ENCODE peak calls at places on chromosomes 13 and 19, in six cellular contexts. One of them, this sample, is unnamed.

GRCh38 chr19:43316591-43317319 is 36.7 kb upstream of the CD177 start:
- DNase-seq in AG09309: no peak
- DNase-seq in CD8-positive, alpha-beta memory T cell: no peak
- DNase-seq in mesenchymal stem cell: no peak
- DNase-seq in astrocyte of the spinal cord: no peak
- DNase-seq in adrenal gland: peak; percentile 20
- DNase-seq in this sample: no peak

GRCh38 chr19:54345938-54346386 is 7.0 kb upstream of the LILRA4 start:
- DNase-seq in astrocyte of the spinal cord: no peak
- DNase-seq in CD8-positive, alpha-beta memory T cell: no peak
- DNase-seq in AG09309: no peak
- DNase-seq in mesenchymal stem cell: no peak
- DNase-seq in adrenal gland: no peak
- DNase-seq in this sample: no peak

GRCh38 chr13:112740502-112741131 is 50.8 kb downstream of the ATP11A start:
- DNase-seq in CD8-positive, alpha-beta memory T cell: no peak
- DNase-seq in AG09309: peak; percentile 84
- DNase-seq in mesenchymal stem cell: peak; percentile 93
- DNase-seq in astrocyte of the spinal cord: peak; percentile 45
- DNase-seq in adrenal gland: peak; percentile 53
- DNase-seq in this sample: peak; percentile 86

GRCh38 chr13:114309806-114310410 is 4.4 kb upstream of the CHAMP1 start:
- DNase-seq in astrocyte of the spinal cord: no peak
- DNase-seq in CD8-positive, alpha-beta memory T cell: no peak
- DNase-seq in adrenal gland: no peak
- DNase-seq in AG09309: no peak
- DNase-seq in mesenchymal stem cell: no peak
- DNase-seq in this sample: no peak

GRCh38 chr19:39237200-39238184 is 7.3 kb downstream of the IFNL3 start:
- DNase-seq in mesenchymal stem cell: no peak
- DNase-seq in CD8-positive, alpha-beta memory T cell: peak; percentile 22
- DNase-seq in astrocyte of the spinal cord: no peak
- DNase-seq in AG09309: no peak
- DNase-seq in adrenal gland: no peak
- DNase-seq in this sample: no peak

GRCh38 chr13:113759525-113760137 is 605 bp downstream of the TMEM255B start:
- DNase-seq in AG09309: no peak
- DNase-seq in astrocyte of the spinal cord: peak; percentile 8
- DNase-seq in CD8-positive, alpha-beta memory T cell: no peak
- DNase-seq in mesenchymal stem cell: peak; percentile 42
- DNase-seq in adrenal gland: peak; percentile 44
- DNase-seq in this sample: no peak

GRCh38 chr19:5376928-5377327 is 36.3 kb upstream of the PTPRS start:
- DNase-seq in astrocyte of the spinal cord: no peak
- DNase-seq in CD8-positive, alpha-beta memory T cell: no peak
- DNase-seq in AG09309: no peak
- DNase-seq in mesenchymal stem cell: no peak
- DNase-seq in adrenal gland: no peak
- DNase-seq in this sample: no peak

GRCh38 chr13:60351816-60352215 is 45.2 kb upstream of the TDRD3 start:
- DNase-seq in mesenchymal stem cell: no peak
- DNase-seq in adrenal gland: no peak
- DNase-seq in astrocyte of the spinal cord: no peak
- DNase-seq in CD8-positive, alpha-beta memory T cell: no peak
- DNase-seq in AG09309: no peak
- DNase-seq in this sample: no peak

GRCh38 chr13:98080280-98080679 is 62.6 kb upstream of the FARP1 start:
- DNase-seq in adrenal gland: no peak
- DNase-seq in astrocyte of the spinal cord: no peak
- DNase-seq in mesenchymal stem cell: no peak
- DNase-seq in AG09309: no peak
- DNase-seq in CD8-positive, alpha-beta memory T cell: no peak
- DNase-seq in this sample: no peak

GRCh38 chr13:73602295-73602694 is 531.9 kb downstream of the KLF12 start:
- DNase-seq in CD8-positive, alpha-beta memory T cell: no peak
- DNase-seq in adrenal gland: no peak
- DNase-seq in mesenchymal stem cell: no peak
- DNase-seq in astrocyte of the spinal cord: peak; percentile 19
- DNase-seq in AG09309: no peak
- DNase-seq in this sample: no peak

GRCh38 chr19:10514211-10515145 is 2.8 kb downstream of the S1PR5 start:
- DNase-seq in astrocyte of the spinal cord: no peak
- DNase-seq in adrenal gland: no peak
- DNase-seq in CD8-positive, alpha-beta memory T cell: peak; percentile 43
- DNase-seq in mesenchymal stem cell: no peak
- DNase-seq in AG09309: no peak
- DNase-seq in this sample: no peak

GRCh38 chr19:46998445-46999142 is 21.0 kb upstream of the NPAS1 start:
- DNase-seq in CD8-positive, alpha-beta memory T cell: no peak
- DNase-seq in adrenal gland: no peak
- DNase-seq in mesenchymal stem cell: no peak
- DNase-seq in AG09309: no peak
- DNase-seq in astrocyte of the spinal cord: no peak
- DNase-seq in this sample: peak; percentile 34

GRCh38 chr13:59492030-59492636 is 671.6 kb downstream of the DIAPH3 start:
- DNase-seq in mesenchymal stem cell: peak; percentile 14
- DNase-seq in CD8-positive, alpha-beta memory T cell: no peak
- DNase-seq in adrenal gland: no peak
- DNase-seq in AG09309: no peak
- DNase-seq in astrocyte of the spinal cord: no peak
- DNase-seq in this sample: no peak

GRCh38 chr19:3642987-3643386 is 16.4 kb upstream of the CACTIN start:
- DNase-seq in AG09309: no peak
- DNase-seq in astrocyte of the spinal cord: no peak
- DNase-seq in CD8-positive, alpha-beta memory T cell: no peak
- DNase-seq in mesenchymal stem cell: peak; percentile 14
- DNase-seq in adrenal gland: no peak
- DNase-seq in this sample: no peak

GRCh38 chr19:58563034-58563573 is 4.7 kb upstream of the UBE2M start:
- DNase-seq in adrenal gland: no peak
- DNase-seq in mesenchymal stem cell: no peak
- DNase-seq in astrocyte of the spinal cord: no peak
- DNase-seq in CD8-positive, alpha-beta memory T cell: no peak
- DNase-seq in AG09309: no peak
- DNase-seq in this sample: peak; percentile 75

GRCh38 chr13:51192348-51192747 is 29.9 kb upstream of the FAM124A start:
- DNase-seq in CD8-positive, alpha-beta memory T cell: no peak
- DNase-seq in adrenal gland: no peak
- DNase-seq in mesenchymal stem cell: no peak
- DNase-seq in astrocyte of the spinal cord: no peak
- DNase-seq in AG09309: no peak
- DNase-seq in this sample: no peak

GRCh38 chr13:26184791-26185250 is 37.3 kb downstream of the RNF6 start:
- DNase-seq in AG09309: peak; percentile 17
- DNase-seq in astrocyte of the spinal cord: peak; percentile 74
- DNase-seq in adrenal gland: peak; percentile 80
- DNase-seq in CD8-positive, alpha-beta memory T cell: peak; percentile 50
- DNase-seq in mesenchymal stem cell: peak; percentile 73
- DNase-seq in this sample: peak; percentile 61

GRCh38 chr13:94660695-94661324 is 51.5 kb downstream of the SOX21 start:
- DNase-seq in AG09309: no peak
- DNase-seq in adrenal gland: no peak
- DNase-seq in mesenchymal stem cell: peak; percentile 38
- DNase-seq in CD8-positive, alpha-beta memory T cell: no peak
- DNase-seq in astrocyte of the spinal cord: peak; percentile 34
- DNase-seq in this sample: no peak

GRCh38 chr19:15936173-15936572 is 1.8 kb upstream of the CYP4F11 start:
- DNase-seq in AG09309: no peak
- DNase-seq in mesenchymal stem cell: no peak
- DNase-seq in astrocyte of the spinal cord: no peak
- DNase-seq in adrenal gland: no peak
- DNase-seq in CD8-positive, alpha-beta memory T cell: no peak
- DNase-seq in this sample: no peak
- H3K4me3 ChIP-seq in AG09309: no peak overlapping the region
- H3K4me3 ChIP-seq in mesenchymal stem cell: no peak overlapping the region
- H3K4me3 ChIP-seq in astrocyte of the spinal cord: no peak overlapping the region
- H3K4me3 ChIP-seq in adrenal gland: no peak overlapping the region
- H3K4me3 ChIP-seq in CD8-positive, alpha-beta memory T cell: no peak overlapping the region
- H3K4me3 ChIP-seq in this sample: no peak overlapping the region

GRCh38 chr13:104372128-104372527 is 1305.9 kb upstream of the SLC10A2 start:
- DNase-seq in adrenal gland: no peak
- DNase-seq in CD8-positive, alpha-beta memory T cell: no peak
- DNase-seq in astrocyte of the spinal cord: no peak
- DNase-seq in AG09309: no peak
- DNase-seq in mesenchymal stem cell: no peak
- DNase-seq in this sample: no peak

DNA sequence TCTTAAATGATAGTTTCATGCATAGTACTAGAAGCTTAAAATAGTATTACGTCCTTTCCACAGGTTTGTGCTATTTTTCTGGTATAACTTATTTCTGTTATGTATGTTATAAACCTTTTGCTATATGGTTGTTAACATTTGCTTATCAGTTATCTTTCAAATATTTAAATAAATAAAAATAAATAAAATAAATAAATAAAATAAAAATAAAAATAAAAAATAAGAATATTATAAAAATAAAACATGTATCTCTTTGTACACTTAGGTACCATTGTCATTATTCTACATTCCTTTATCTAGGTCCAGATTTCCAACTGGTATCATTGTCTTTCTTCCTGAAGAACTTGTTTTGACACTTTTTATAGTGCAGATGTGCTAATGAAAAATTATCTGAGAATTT is 1310.4 kb upstream of the SLC10A2 start:
- DNase-seq in CD8-positive, alpha-beta memory T cell: no peak
- DNase-seq in adrenal gland: no peak
- DNase-seq in astrocyte of the spinal cord: no peak
- DNase-seq in AG09309: no peak
- DNase-seq in mesenchymal stem cell: no peak
- DNase-seq in this sample: no peak
- H3K4me3 ChIP-seq in CD8-positive, alpha-beta memory T cell: no peak overlapping the region
- H3K4me3 ChIP-seq in adrenal gland: no peak overlapping the region
- H3K4me3 ChIP-seq in astrocyte of the spinal cord: no peak overlapping the region
- H3K4me3 ChIP-seq in AG09309: no peak overlapping the region
- H3K4me3 ChIP-seq in mesenchymal stem cell: no peak overlapping the region
- H3K4me3 ChIP-seq in this sample: no peak overlapping the region

DNA sequence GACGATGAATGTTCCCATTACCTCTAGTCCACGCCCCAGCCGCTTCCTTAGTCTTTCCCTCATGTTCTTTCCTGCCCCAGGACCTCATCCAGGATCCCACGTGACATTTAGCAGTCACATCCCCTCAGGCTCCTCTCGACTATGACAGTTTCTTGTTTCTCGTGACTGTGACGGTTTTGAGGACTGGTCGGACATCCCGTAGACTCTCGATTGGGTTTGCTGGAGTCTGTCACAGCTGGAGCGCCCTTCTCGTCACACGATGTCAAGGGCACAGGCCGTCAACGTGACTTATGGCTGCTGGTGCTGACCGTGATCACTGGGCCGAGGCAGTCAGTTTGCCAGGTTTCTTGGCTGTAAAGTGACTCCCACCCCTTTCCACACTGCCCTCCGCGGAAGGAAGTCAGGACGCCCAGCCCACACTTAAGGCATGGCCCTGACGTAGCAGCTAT is 22.8 kb downstream of the ELAVL1 start:
- DNase-seq in mesenchymal stem cell: no peak
- DNase-seq in adrenal gland: peak; percentile 59
- DNase-seq in CD8-positive, alpha-beta memory T cell: no peak
- DNase-seq in astrocyte of the spinal cord: no peak
- DNase-seq in AG09309: no peak
- DNase-seq in this sample: no peak
- H3K4me3 ChIP-seq in mesenchymal stem cell: no peak overlapping the region
- H3K4me3 ChIP-seq in adrenal gland: no peak overlapping the region
- H3K4me3 ChIP-seq in CD8-positive, alpha-beta memory T cell: no peak overlapping the region
- H3K4me3 ChIP-seq in astrocyte of the spinal cord: no peak overlapping the region
- H3K4me3 ChIP-seq in AG09309: no peak overlapping the region
- H3K4me3 ChIP-seq in this sample: no peak overlapping the region

DNA sequence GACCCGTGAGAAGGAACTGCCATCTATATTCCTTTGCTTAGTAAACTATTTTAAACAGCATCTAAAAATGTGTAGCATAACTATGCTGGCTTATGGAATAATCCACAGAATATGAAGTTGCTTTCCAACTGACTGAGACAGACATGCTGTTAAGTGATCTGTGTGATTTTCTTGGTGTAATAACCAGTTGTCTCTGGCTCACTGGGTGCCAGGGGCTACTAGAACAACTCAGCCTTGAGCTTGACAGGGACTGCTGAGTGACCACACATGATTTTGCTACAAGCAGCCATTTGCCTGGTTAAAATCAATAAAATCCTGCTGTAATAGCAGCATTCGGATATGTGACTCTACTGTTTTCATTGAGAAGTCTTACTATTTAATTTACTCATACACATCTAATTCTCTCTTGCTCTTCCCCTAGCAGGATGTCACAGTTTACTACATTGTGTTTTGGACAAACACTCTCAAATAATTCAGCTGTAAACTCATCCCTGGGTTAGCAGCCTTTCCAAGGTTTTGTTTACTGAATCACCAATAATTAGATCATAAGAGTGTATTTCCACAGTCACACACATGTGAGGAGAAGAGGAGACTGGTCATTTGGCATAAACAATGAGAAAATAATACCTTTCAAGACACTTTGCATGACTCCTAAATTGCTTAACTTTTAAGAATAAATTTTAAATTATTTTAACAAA is 426.2 kb downstream of the PCDH9 start:
- DNase-seq in astrocyte of the spinal cord: no peak
- DNase-seq in AG09309: no peak
- DNase-seq in mesenchymal stem cell: peak; percentile 50
- DNase-seq in adrenal gland: no peak
- DNase-seq in CD8-positive, alpha-beta memory T cell: no peak
- DNase-seq in this sample: no peak
- H3K4me3 ChIP-seq in astrocyte of the spinal cord: no peak overlapping the region
- H3K4me3 ChIP-seq in AG09309: no peak overlapping the region
- H3K4me3 ChIP-seq in mesenchymal stem cell: no peak overlapping the region
- H3K4me3 ChIP-seq in adrenal gland: no peak overlapping the region
- H3K4me3 ChIP-seq in CD8-positive, alpha-beta memory T cell: no peak overlapping the region
- H3K4me3 ChIP-seq in this sample: no peak overlapping the region

GRCh38 chr13:29125145-29125933 is 305.2 kb downstream of the MTUS2 start:
- DNase-seq in astrocyte of the spinal cord: no peak
- DNase-seq in CD8-positive, alpha-beta memory T cell: no peak
- DNase-seq in AG09309: no peak
- DNase-seq in mesenchymal stem cell: peak; percentile 62
- DNase-seq in adrenal gland: no peak
- DNase-seq in this sample: no peak

GRCh38 chr13:29131159-29131558 is 311.0 kb downstream of the MTUS2 start:
- DNase-seq in mesenchymal stem cell: no peak
- DNase-seq in adrenal gland: no peak
- DNase-seq in AG09309: no peak
- DNase-seq in astrocyte of the spinal cord: no peak
- DNase-seq in CD8-positive, alpha-beta memory T cell: no peak
- DNase-seq in this sample: no peak

GRCh38 chr13:29129616-29130015 is 309.5 kb downstream of the MTUS2 start:
- DNase-seq in adrenal gland: no peak
- DNase-seq in astrocyte of the spinal cord: no peak
- DNase-seq in CD8-positive, alpha-beta memory T cell: no peak
- DNase-seq in AG09309: no peak
- DNase-seq in mesenchymal stem cell: no peak
- DNase-seq in this sample: no peak

DNA sequence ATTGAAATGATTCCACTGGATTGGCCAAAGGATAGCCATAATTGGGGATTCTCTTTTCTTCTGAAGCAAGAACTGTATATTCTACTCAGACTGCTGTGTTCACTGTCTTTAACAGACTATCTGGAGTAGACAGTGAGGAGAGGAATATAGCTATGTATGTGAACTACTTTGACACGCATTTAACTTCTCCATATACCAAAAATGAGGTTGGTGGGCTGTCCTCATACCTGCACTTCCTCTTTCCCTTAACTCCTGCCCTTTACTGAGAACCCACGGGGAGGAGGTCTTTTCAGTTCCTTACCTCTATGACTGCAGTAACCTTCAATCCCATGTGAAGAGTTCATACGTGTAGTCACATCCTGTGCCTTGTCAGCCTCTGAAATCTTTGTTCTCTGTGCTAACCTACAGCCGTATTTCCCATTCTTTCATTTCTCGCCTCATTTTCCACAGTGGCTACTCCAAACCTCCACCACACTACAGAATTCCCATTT is 305.8 kb downstream of the MTUS2 start:
- DNase-seq in AG09309: no peak
- DNase-seq in CD8-positive, alpha-beta memory T cell: no peak
- DNase-seq in mesenchymal stem cell: no peak
- DNase-seq in astrocyte of the spinal cord: no peak
- DNase-seq in adrenal gland: no peak
- DNase-seq in this sample: no peak
- H3K4me3 ChIP-seq in AG09309: no peak overlapping the region
- H3K4me3 ChIP-seq in CD8-positive, alpha-beta memory T cell: no peak overlapping the region
- H3K4me3 ChIP-seq in mesenchymal stem cell: no peak overlapping the region
- H3K4me3 ChIP-seq in astrocyte of the spinal cord: no peak overlapping the region
- H3K4me3 ChIP-seq in adrenal gland: no peak overlapping the region
- H3K4me3 ChIP-seq in this sample: no peak overlapping the region